ENCODE peak calls at places on chromosomes 3 and 15, in eight cellular contexts. C, P, O, A, K, S, Q and F are unnamed samples.

GRCh38 chr3:121979734-121980449 is 42.2 kb downstream of the ILDR1 start:
- DNase-seq in C (no peak), P (no peak), O (no peak), A (no peak), K (no peak), S (no peak), Q (no peak), F (no peak)

GRCh38 chr3:27628029-27628750 is 93.9 kb downstream of the EOMES start:
- DNase-seq in C (no peak), P (no peak), O (no peak), A (no peak), K (no peak), S (no peak), Q (no peak), F (no peak)

GRCh38 chr3:11140054-11140712 is 14.1 kb upstream of the HRH1 start:
- DNase-seq in C (peak), P (no peak), O (no peak), A (peak), K (peak), S (no peak), Q (peak), F (no peak)

GRCh38 chr3:29282431-29283296 is 1.8 kb downstream of the RBMS3 start:
- DNase-seq in C (peak), P (no peak), O (no peak), A (no peak), K (no peak), S (no peak), Q (no peak), F (no peak)

GRCh38 chr3:194856296-194856695 is 170.6 kb downstream of the FAM43A start:
- DNase-seq in C (no peak), P (no peak), O (no peak), A (no peak), K (peak), S (no peak), Q (peak), F (no peak)

GRCh38 chr15:32035285-32035684 is 5.0 kb downstream of the CHRNA7 start:
- DNase-seq in C (no peak), P (no peak), O (no peak), A (no peak), K (no peak), S (no peak), Q (no peak), F (no peak)

GRCh38 chr3:64494530-64494929 is 193.3 kb downstream of the ADAMTS9 start:
- DNase-seq in C (no peak), P (no peak), O (no peak), A (no peak), K (no peak), S (no peak), Q (no peak), F (no peak)

GRCh38 chr3:107455621-107456020 is 67.1 kb upstream of the BBX start:
- DNase-seq in C (no peak), P (no peak), O (no peak), A (no peak), K (no peak), S (no peak), Q (no peak), F (no peak)

GRCh38 chr3:64612082-64612860 is 75.5 kb downstream of the ADAMTS9 start:
- DNase-seq in C (peak), P (no peak), O (no peak), A (no peak), K (peak), S (no peak), Q (no peak), F (no peak)

GRCh38 chr15:61030451-61030850 is 198.7 kb downstream of the RORA start:
- DNase-seq in C (peak), P (no peak), O (no peak), A (no peak), K (no peak), S (no peak), Q (no peak), F (no peak)

GRCh38 chr15:39552546-39552945 is 28.3 kb upstream of the THBS1 start:
- DNase-seq in C (no peak), P (no peak), O (no peak), A (no peak), K (no peak), S (no peak), Q (no peak), F (no peak)

GRCh38 chr15:95291878-95292472 is 1038.5 kb upstream of the NR2F2 start:
- DNase-seq in C (peak), P (peak), O (no peak), A (peak), K (no peak), S (no peak), Q (no peak), F (no peak)

GRCh38 chr15:75195122-75195765 is 6.4 kb upstream of the C15orf39 start:
- DNase-seq in C (no peak), P (no peak), O (no peak), A (peak), K (no peak), S (peak), Q (peak), F (no peak)

GRCh38 chr3:139491966-139492365 is 15.7 kb upstream of the RBP2 start:
- DNase-seq in C (no peak), P (no peak), O (no peak), A (no peak), K (no peak), S (no peak), Q (no peak), F (no peak)

GRCh38 chr3:99997293-99997692 is 117.0 kb downstream of the FILIP1L start:
- DNase-seq in C (peak), P (no peak), O (no peak), A (no peak), K (no peak), S (no peak), Q (no peak), F (no peak)

GRCh38 chr3:151091685-151092352 is 6.4 kb downstream of the MED12L start:
- DNase-seq in C (peak), P (no peak), O (no peak), A (no peak), K (no peak), S (no peak), Q (no peak), F (no peak)

GRCh38 chr15:45921376-45921775 is 286.5 kb downstream of the SQOR start:
- DNase-seq in C (no peak), P (no peak), O (no peak), A (no peak), K (no peak), S (no peak), Q (no peak), F (no peak)

GRCh38 chr3:43155464-43156121 is 49.7 kb upstream of the POMGNT2 start:
- DNase-seq in C (peak), P (peak), O (no peak), A (no peak), K (peak), S (peak), Q (peak), F (peak)

GRCh38 chr15:60065951-60066350 is 61.8 kb downstream of the FOXB1 start:
- DNase-seq in C (no peak), P (no peak), O (no peak), A (no peak), K (no peak), S (no peak), Q (no peak), F (no peak)

GRCh38 chr15:48975713-48976419 is 12.1 kb upstream of the SHC4 start:
- DNase-seq in C (peak), P (peak), O (peak), A (peak), K (peak), S (peak), Q (peak), F (no peak)

GRCh38 chr3:82423485-82423884 is 662.0 kb upstream of the GBE1 start:
- DNase-seq in C (no peak), P (no peak), O (no peak), A (no peak), K (no peak), S (no peak), Q (no peak), F (no peak)

GRCh38 chr3:82802501-82802900 is 1041.1 kb upstream of the GBE1 start:
- DNase-seq in C (no peak), P (no peak), O (no peak), A (no peak), K (no peak), S (no peak), Q (no peak), F (peak)

GRCh38 chr3:159032311-159032710 is 230.5 kb downstream of the MFSD1 start:
- DNase-seq in C (peak), P (peak), O (no peak), A (no peak), K (no peak), S (no peak), Q (no peak), F (no peak)

GRCh38 chr15:48358229-48358641 is 27.0 kb downstream of the DUT start:
- DNase-seq in C (peak), P (no peak), O (no peak), A (peak), K (no peak), S (no peak), Q (no peak), F (no peak)

GRCh38 chr3:141365206-141365605 is 3.1 kb upstream of the ZBTB38 start:
- DNase-seq in C (no peak), P (no peak), O (no peak), A (no peak), K (no peak), S (no peak), Q (no peak), F (no peak)

GRCh38 chr15:75727851-75728715 is 15.4 kb upstream of the CSPG4 start:
- DNase-seq in C (peak), P (no peak), O (peak), A (peak), K (peak), S (peak), Q (no peak), F (no peak)

GRCh38 chr3:40178012-40178594 is 131.4 kb upstream of the EIF1B start:
- DNase-seq in C (no peak), P (no peak), O (no peak), A (no peak), K (no peak), S (no peak), Q (no peak), F (no peak)